ENCODE peak calls at places on chromosomes 1 and 21, in nine cellular contexts. One of them, this sample, is unnamed.

GRCh38 chr1:205680073-205680851 is at the start of gene SLC45A3:
- DNase-seq in heart right ventricle: peak
- DNase-seq in tibial artery: no peak
- DNase-seq in fibroblast of mammary gland: no peak
- DNase-seq in tibial nerve: no peak
- DNase-seq in cardiac muscle cell: no peak
- DNase-seq in ovary: peak
- DNase-seq in fibroblast of pulmonary artery: peak
- DNase-seq in HFF-Myc: no peak
- DNase-seq in this sample: peak

GRCh38 chr1:15451014-15451722 is 5.4 kb upstream of the CELA2A start:
- DNase-seq in tibial artery: no peak
- DNase-seq in ovary: no peak
- DNase-seq in fibroblast of mammary gland: no peak
- DNase-seq in HFF-Myc: no peak
- DNase-seq in tibial nerve: no peak
- DNase-seq in cardiac muscle cell: no peak
- DNase-seq in heart right ventricle: no peak
- DNase-seq in fibroblast of pulmonary artery: no peak
- DNase-seq in this sample: no peak

GRCh38 chr1:11719313-11720032 is 16.5 kb upstream of the AGTRAP start:
- DNase-seq in heart right ventricle: peak
- DNase-seq in tibial nerve: peak
- DNase-seq in fibroblast of mammary gland: peak
- DNase-seq in ovary: peak
- DNase-seq in cardiac muscle cell: peak
- DNase-seq in HFF-Myc: no peak
- DNase-seq in tibial artery: peak
- DNase-seq in fibroblast of pulmonary artery: peak
- DNase-seq in this sample: peak

GRCh38 chr1:184513966-184514365 is 127.1 kb downstream of the C1orf21 start:
- DNase-seq in ovary: no peak
- DNase-seq in cardiac muscle cell: peak
- DNase-seq in tibial artery: peak
- DNase-seq in tibial nerve: no peak
- DNase-seq in fibroblast of pulmonary artery: peak
- DNase-seq in fibroblast of mammary gland: peak
- DNase-seq in heart right ventricle: no peak
- DNase-seq in HFF-Myc: no peak
- DNase-seq in this sample: no peak

GRCh38 chr1:206925116-206925736 is 3.5 kb upstream of the FCMR start:
- DNase-seq in heart right ventricle: peak
- DNase-seq in cardiac muscle cell: no peak
- DNase-seq in tibial artery: peak
- DNase-seq in fibroblast of pulmonary artery: no peak
- DNase-seq in HFF-Myc: no peak
- DNase-seq in tibial nerve: peak
- DNase-seq in fibroblast of mammary gland: no peak
- DNase-seq in ovary: no peak
- DNase-seq in this sample: no peak

GRCh38 chr1:99131541-99131940 is 126.9 kb upstream of the PLPPR5 start:
- DNase-seq in tibial artery: no peak
- DNase-seq in cardiac muscle cell: no peak
- DNase-seq in HFF-Myc: no peak
- DNase-seq in fibroblast of pulmonary artery: no peak
- DNase-seq in tibial nerve: no peak
- DNase-seq in heart right ventricle: no peak
- DNase-seq in ovary: no peak
- DNase-seq in fibroblast of mammary gland: no peak
- DNase-seq in this sample: no peak

GRCh38 chr1:102500795-102501194 is 504.1 kb upstream of the OLFM3 start:
- DNase-seq in heart right ventricle: no peak
- DNase-seq in fibroblast of pulmonary artery: no peak
- DNase-seq in tibial nerve: no peak
- DNase-seq in fibroblast of mammary gland: no peak
- DNase-seq in ovary: no peak
- DNase-seq in tibial artery: no peak
- DNase-seq in HFF-Myc: no peak
- DNase-seq in cardiac muscle cell: no peak
- DNase-seq in this sample: no peak

GRCh38 chr1:90851711-90852050 is 134.6 kb upstream of the BARHL2 start:
- DNase-seq in fibroblast of mammary gland: no peak
- DNase-seq in ovary: no peak
- DNase-seq in heart right ventricle: no peak
- DNase-seq in cardiac muscle cell: no peak
- DNase-seq in tibial artery: no peak
- DNase-seq in fibroblast of pulmonary artery: no peak
- DNase-seq in tibial nerve: no peak
- DNase-seq in HFF-Myc: no peak
- DNase-seq in this sample: no peak

GRCh38 chr1:53155534-53155933 is 13.1 kb upstream of the SLC1A7 start:
- DNase-seq in HFF-Myc: no peak
- DNase-seq in fibroblast of pulmonary artery: no peak
- DNase-seq in cardiac muscle cell: no peak
- DNase-seq in tibial artery: no peak
- DNase-seq in fibroblast of mammary gland: no peak
- DNase-seq in heart right ventricle: no peak
- DNase-seq in tibial nerve: no peak
- DNase-seq in ovary: no peak
- DNase-seq in this sample: no peak

GRCh38 chr1:96710708-96711477 is 10.7 kb upstream of the PTBP2 start:
- DNase-seq in fibroblast of mammary gland: peak
- DNase-seq in ovary: no peak
- DNase-seq in cardiac muscle cell: no peak
- DNase-seq in heart right ventricle: no peak
- DNase-seq in tibial artery: no peak
- DNase-seq in fibroblast of pulmonary artery: peak
- DNase-seq in HFF-Myc: no peak
- DNase-seq in tibial nerve: no peak
- DNase-seq in this sample: no peak

GRCh38 chr1:212456166-212456528 is 23.4 kb downstream of the NENF start:
- DNase-seq in ovary: no peak
- DNase-seq in fibroblast of pulmonary artery: peak
- DNase-seq in cardiac muscle cell: peak
- DNase-seq in tibial nerve: no peak
- DNase-seq in HFF-Myc: no peak
- DNase-seq in heart right ventricle: no peak
- DNase-seq in tibial artery: no peak
- DNase-seq in fibroblast of mammary gland: peak
- DNase-seq in this sample: no peak
- H3K4me3 ChIP-seq in ovary: no peak
- H3K4me3 ChIP-seq in fibroblast of pulmonary artery: no peak
- H3K4me3 ChIP-seq in cardiac muscle cell: no peak
- H3K4me3 ChIP-seq in tibial nerve: no peak
- H3K4me3 ChIP-seq in HFF-Myc: no peak
- H3K4me3 ChIP-seq in heart right ventricle: peak
- H3K4me3 ChIP-seq in tibial artery: peak
- H3K4me3 ChIP-seq in fibroblast of mammary gland: no peak
- H3K4me3 ChIP-seq in this sample: no peak

GRCh38 chr1:19426294-19427086 is 58.8 kb downstream of the CAPZB start:
- DNase-seq in HFF-Myc: no peak
- DNase-seq in fibroblast of pulmonary artery: no peak
- DNase-seq in ovary: peak
- DNase-seq in tibial artery: peak
- DNase-seq in tibial nerve: no peak
- DNase-seq in cardiac muscle cell: no peak
- DNase-seq in heart right ventricle: no peak
- DNase-seq in fibroblast of mammary gland: no peak
- DNase-seq in this sample: no peak
- TF ChIP-seq CTCF in HFF-Myc: no peak
- TF ChIP-seq CTCF in fibroblast of pulmonary artery: no peak
- TF ChIP-seq CTCF in ovary: no peak
- TF ChIP-seq CTCF in tibial artery: no peak
- TF ChIP-seq CTCF in tibial nerve: no peak
- TF ChIP-seq CTCF in cardiac muscle cell: no peak
- TF ChIP-seq CTCF in heart right ventricle: no peak
- TF ChIP-seq CTCF in fibroblast of mammary gland: no peak
- TF ChIP-seq CTCF in this sample: no peak

DNA sequence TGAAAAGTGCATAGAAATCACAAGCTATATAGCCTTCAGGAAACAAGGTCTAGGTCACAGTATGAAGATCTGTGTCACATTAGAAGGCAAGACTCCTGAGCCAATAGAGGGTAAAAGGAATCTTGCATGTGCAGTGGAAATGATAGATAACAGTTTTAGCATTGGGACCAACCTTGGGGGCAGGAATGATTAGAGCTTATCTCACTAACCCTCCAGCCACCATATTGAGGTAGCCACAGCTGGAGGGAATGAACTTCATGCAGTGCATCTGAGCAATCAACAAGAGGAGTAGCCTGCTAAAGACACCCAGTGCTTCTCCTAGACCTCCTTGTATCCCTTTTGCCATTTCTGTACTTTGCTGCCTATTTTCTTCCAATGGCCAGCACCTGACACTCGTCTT is 390.1 kb downstream of the LTN1 start:
- DNase-seq in heart right ventricle: no peak
- DNase-seq in tibial artery: no peak
- DNase-seq in ovary: no peak
- DNase-seq in HFF-Myc: no peak
- DNase-seq in cardiac muscle cell: no peak
- DNase-seq in tibial nerve: no peak
- DNase-seq in fibroblast of mammary gland: no peak
- DNase-seq in fibroblast of pulmonary artery: no peak
- DNase-seq in this sample: no peak
- H3K4me3 ChIP-seq in heart right ventricle: no peak
- H3K4me3 ChIP-seq in tibial artery: no peak
- H3K4me3 ChIP-seq in ovary: no peak
- H3K4me3 ChIP-seq in HFF-Myc: no peak
- H3K4me3 ChIP-seq in cardiac muscle cell: no peak
- H3K4me3 ChIP-seq in tibial nerve: no peak
- H3K4me3 ChIP-seq in fibroblast of mammary gland: no peak
- H3K4me3 ChIP-seq in fibroblast of pulmonary artery: no peak
- H3K4me3 ChIP-seq in this sample: no peak

GRCh38 chr1:241640867-241641542 is 836 bp upstream of the CHML start:
- DNase-seq in tibial nerve: no peak
- DNase-seq in fibroblast of pulmonary artery: no peak
- DNase-seq in cardiac muscle cell: no peak
- DNase-seq in heart right ventricle: no peak
- DNase-seq in fibroblast of mammary gland: no peak
- DNase-seq in HFF-Myc: no peak
- DNase-seq in tibial artery: no peak
- DNase-seq in ovary: no peak
- DNase-seq in this sample: no peak

GRCh38 chr1:241638091-241638682 is 2.0 kb downstream of the CHML start:
- DNase-seq in tibial nerve: no peak
- DNase-seq in tibial artery: no peak
- DNase-seq in ovary: no peak
- DNase-seq in heart right ventricle: no peak
- DNase-seq in fibroblast of mammary gland: no peak
- DNase-seq in HFF-Myc: no peak
- DNase-seq in cardiac muscle cell: no peak
- DNase-seq in fibroblast of pulmonary artery: no peak
- DNase-seq in this sample: no peak

GRCh38 chr1:241640149-241640866 is at the start of the genes CHML and OPN3:
- DNase-seq in fibroblast of pulmonary artery: peak
- DNase-seq in ovary: peak
- DNase-seq in HFF-Myc: no peak
- DNase-seq in tibial nerve: peak
- DNase-seq in fibroblast of mammary gland: peak
- DNase-seq in tibial artery: peak
- DNase-seq in cardiac muscle cell: peak
- DNase-seq in heart right ventricle: peak
- DNase-seq in this sample: peak

GRCh38 chr1:241639040-241639652 is 1.0 kb downstream of the CHML start:
- DNase-seq in tibial artery: peak
- DNase-seq in ovary: no peak
- DNase-seq in fibroblast of mammary gland: peak
- DNase-seq in fibroblast of pulmonary artery: no peak
- DNase-seq in heart right ventricle: no peak
- DNase-seq in HFF-Myc: no peak
- DNase-seq in cardiac muscle cell: peak
- DNase-seq in tibial nerve: peak
- DNase-seq in this sample: no peak

GRCh38 chr1:241639653-241640148 is 468 bp downstream of the CHML start:
- DNase-seq in HFF-Myc: no peak
- DNase-seq in tibial artery: peak
- DNase-seq in fibroblast of pulmonary artery: peak
- DNase-seq in fibroblast of mammary gland: peak
- DNase-seq in tibial nerve: peak
- DNase-seq in cardiac muscle cell: peak
- DNase-seq in heart right ventricle: peak
- DNase-seq in ovary: peak
- DNase-seq in this sample: peak
- TF ChIP-seq CTCF in HFF-Myc: no peak
- TF ChIP-seq CTCF in tibial artery: no peak
- TF ChIP-seq CTCF in fibroblast of pulmonary artery: no peak
- TF ChIP-seq CTCF in fibroblast of mammary gland: no peak
- TF ChIP-seq CTCF in tibial nerve: no peak
- TF ChIP-seq CTCF in cardiac muscle cell: no peak
- TF ChIP-seq CTCF in heart right ventricle: no peak
- TF ChIP-seq CTCF in ovary: no peak
- TF ChIP-seq CTCF in this sample: no peak

GRCh38 chr1:200980873-200981272 is 42.6 kb downstream of the KIF21B start:
- DNase-seq in ovary: no peak
- DNase-seq in tibial nerve: no peak
- DNase-seq in fibroblast of mammary gland: no peak
- DNase-seq in fibroblast of pulmonary artery: no peak
- DNase-seq in HFF-Myc: no peak
- DNase-seq in heart right ventricle: no peak
- DNase-seq in cardiac muscle cell: no peak
- DNase-seq in tibial artery: no peak
- DNase-seq in this sample: no peak
- H3K4me3 ChIP-seq in ovary: no peak
- H3K4me3 ChIP-seq in tibial nerve: no peak
- H3K4me3 ChIP-seq in fibroblast of mammary gland: no peak
- H3K4me3 ChIP-seq in fibroblast of pulmonary artery: no peak
- H3K4me3 ChIP-seq in HFF-Myc: no peak
- H3K4me3 ChIP-seq in heart right ventricle: no peak
- H3K4me3 ChIP-seq in cardiac muscle cell: no peak
- H3K4me3 ChIP-seq in tibial artery: no peak
- H3K4me3 ChIP-seq in this sample: no peak

DNA sequence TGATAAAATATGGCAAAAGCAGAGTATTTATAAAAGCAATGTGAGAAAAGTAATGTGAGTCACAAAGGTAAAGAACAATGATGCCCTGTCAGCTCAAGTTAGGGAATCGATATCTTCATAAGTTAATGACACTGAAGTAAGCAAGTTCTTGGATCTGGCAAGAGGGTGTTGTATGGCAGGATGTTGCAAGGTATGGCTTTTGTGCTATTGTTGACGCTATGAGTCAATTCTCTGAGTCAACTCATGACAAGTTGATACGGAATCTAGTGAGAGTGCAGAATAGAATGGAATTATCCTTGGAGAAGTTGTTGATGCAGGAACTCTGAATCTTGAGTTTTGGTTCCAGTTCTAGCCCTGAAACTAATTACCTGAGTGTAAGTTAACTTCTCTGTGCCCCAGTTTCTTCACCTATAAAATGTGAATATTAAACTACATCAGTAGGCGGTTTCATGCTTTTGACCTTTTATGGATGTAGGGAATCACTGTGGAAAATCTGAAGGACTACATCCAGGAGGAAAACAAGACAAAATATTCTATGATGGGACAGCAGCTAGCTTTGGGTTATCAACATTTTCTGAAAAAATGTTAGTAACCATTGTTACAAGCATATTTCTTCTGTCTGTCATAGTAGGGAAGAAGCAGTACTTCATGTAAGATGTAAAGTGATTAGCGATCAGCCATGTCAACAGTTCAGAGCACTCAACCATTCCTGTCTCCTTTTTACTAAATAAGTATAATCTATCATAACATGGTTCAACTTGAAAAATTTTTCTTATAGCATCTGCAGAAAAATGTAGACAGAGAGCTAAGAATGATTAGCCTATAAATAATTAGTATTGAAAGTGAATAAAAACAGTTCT is 96.9 kb downstream of the ATP6V1G3 start:
- DNase-seq in heart right ventricle: no peak
- DNase-seq in HFF-Myc: peak
- DNase-seq in tibial artery: no peak
- DNase-seq in fibroblast of mammary gland: peak
- DNase-seq in fibroblast of pulmonary artery: peak
- DNase-seq in cardiac muscle cell: peak
- DNase-seq in tibial nerve: no peak
- DNase-seq in ovary: no peak
- DNase-seq in this sample: no peak
- TF ChIP-seq CTCF in heart right ventricle: no peak
- TF ChIP-seq CTCF in HFF-Myc: no peak
- TF ChIP-seq CTCF in tibial artery: no peak
- TF ChIP-seq CTCF in fibroblast of mammary gland: no peak
- TF ChIP-seq CTCF in fibroblast of pulmonary artery: no peak
- TF ChIP-seq CTCF in cardiac muscle cell: no peak
- TF ChIP-seq CTCF in tibial nerve: no peak
- TF ChIP-seq CTCF in ovary: no peak
- TF ChIP-seq CTCF in this sample: no peak

This sample was measured in BE2C.